ENCODE peak calls at places on chromosomes 12 and 14, in five cellular contexts. One of them, this sample, is unnamed.
A peak's percentile ranks its signal among the peaks of the same experiment; 100 is the strongest.

GRCh38 chr12:53483225-53483978 is 15.9 kb downstream of the MAP3K12 start:
- DNase-seq in AG08396: no peak
- DNase-seq in LHCN-M2: no peak
- DNase-seq in T-helper 9 cell: no peak
- DNase-seq in HepG2: no peak
- DNase-seq in this sample: no peak

GRCh38 chr12:74689071-74689655 is 151.5 kb downstream of the ATXN7L3B start:
- DNase-seq in T-helper 9 cell: no peak
- DNase-seq in LHCN-M2: peak; percentile 52
- DNase-seq in AG08396: peak; percentile 14
- DNase-seq in HepG2: peak; percentile 20
- DNase-seq in this sample: no peak

GRCh38 chr14:52365071-52365470 is 51.0 kb downstream of the PTGER2 start:
- DNase-seq in AG08396: no peak
- DNase-seq in LHCN-M2: peak; percentile 100
- DNase-seq in HepG2: no peak
- DNase-seq in T-helper 9 cell: no peak
- DNase-seq in this sample: no peak

GRCh38 chr12:111035578-111036301 is 115.4 kb upstream of the MYL2 start:
- DNase-seq in LHCN-M2: no peak
- DNase-seq in T-helper 9 cell: no peak
- DNase-seq in HepG2: no peak
- DNase-seq in AG08396: no peak
- DNase-seq in this sample: no peak

GRCh38 chr14:59181804-59182203 is 6.7 kb upstream of the DAAM1 start:
- DNase-seq in LHCN-M2: no peak
- DNase-seq in HepG2: no peak
- DNase-seq in AG08396: no peak
- DNase-seq in T-helper 9 cell: no peak
- DNase-seq in this sample: no peak

GRCh38 chr12:19129486-19130223 is at the start of gene PLEKHA5:
- DNase-seq in HepG2: peak; percentile 44
- DNase-seq in LHCN-M2: peak; percentile 64
- DNase-seq in AG08396: peak; percentile 92
- DNase-seq in T-helper 9 cell: peak; percentile 33
- DNase-seq in this sample: peak; percentile 54

GRCh38 chr12:6335451-6336078 is 6.3 kb downstream of the TNFRSF1A start:
- DNase-seq in AG08396: peak; percentile 86
- DNase-seq in LHCN-M2: peak; percentile 92
- DNase-seq in T-helper 9 cell: peak; percentile 73
- DNase-seq in HepG2: peak; percentile 90
- DNase-seq in this sample: peak; percentile 66

GRCh38 chr14:25050494-25051170 is 685 bp upstream of the STXBP6 start:
- DNase-seq in T-helper 9 cell: no peak
- DNase-seq in HepG2: no peak
- DNase-seq in AG08396: peak; percentile 47
- DNase-seq in LHCN-M2: peak; percentile 86
- DNase-seq in this sample: no peak

GRCh38 chr12:106445981-106446380 is 88.4 kb downstream of the POLR3B start:
- DNase-seq in LHCN-M2: no peak
- DNase-seq in HepG2: no peak
- DNase-seq in T-helper 9 cell: no peak
- DNase-seq in AG08396: no peak
- DNase-seq in this sample: no peak

GRCh38 chr14:34665785-34666425 is 36.0 kb upstream of the SNX6 start:
- DNase-seq in AG08396: peak; percentile 27
- DNase-seq in HepG2: no peak
- DNase-seq in LHCN-M2: peak; percentile 87
- DNase-seq in T-helper 9 cell: no peak
- DNase-seq in this sample: no peak

GRCh38 chr12:108729612-108730336 is 1.5 kb downstream of the CORO1C start:
- DNase-seq in LHCN-M2: peak; percentile 66
- DNase-seq in HepG2: peak; percentile 37
- DNase-seq in T-helper 9 cell: no peak
- DNase-seq in AG08396: no peak
- DNase-seq in this sample: no peak

GRCh38 chr12:51424094-51424661 is 453 bp upstream of the SLC4A8 start:
- DNase-seq in LHCN-M2: no peak
- DNase-seq in HepG2: no peak
- DNase-seq in AG08396: no peak
- DNase-seq in T-helper 9 cell: no peak
- DNase-seq in this sample: no peak